ENCODE peak calls at places on chromosome 14, in nine cellular contexts. W, L, K, B, A, N, F, R and O are unnamed samples.

GRCh38 chr14:99910337-99911268 is 117.4 kb downstream of the EML1 start:
- DNase-seq in A (peak; percentile 95), K (no peak), B (no peak), W (no peak), L (no peak), N (no peak), F (no peak), R (peak; percentile 59), O (no peak)

GRCh38 chr14:91273885-91274273 is 29.4 kb upstream of the GPR68 start:
- DNase-seq in N (no peak), W (no peak), A (no peak), K (no peak), L (no peak), F (no peak), B (no peak), R (no peak), O (no peak)

GRCh38 chr14:99150236-99150635 is 121.8 kb downstream of the BCL11B start:
- DNase-seq in F (no peak), A (no peak), N (no peak), R (no peak), W (no peak), B (no peak), K (no peak), L (no peak), O (no peak)

GRCh38 chr14:36553650-36554260 is 28.7 kb downstream of the NKX2-8 start:
- DNase-seq in K (no peak), N (no peak), L (no peak), F (no peak), A (peak; percentile 51), W (peak; percentile 41), R (peak; percentile 4), B (peak; percentile 32), O (no peak)

GRCh38 chr14:103260629-103261124 is 73.4 kb upstream of the EIF5 start:
- DNase-seq in B (no peak), N (no peak), R (peak; percentile 42), W (no peak), F (no peak), L (no peak), K (peak; percentile 24), A (peak; percentile 63), O (no peak)

GRCh38 chr14:66070542-66071319 is 415.4 kb upstream of the CCDC196 start:
- DNase-seq in W (peak; percentile 35), L (no peak), N (no peak), A (no peak), R (peak; percentile 24), F (no peak), K (no peak), B (peak; percentile 76), O (peak; percentile 38)

GRCh38 chr14:104051092-104051813 is 34.2 kb upstream of the ASPG start:
- DNase-seq in W (no peak), K (no peak), L (no peak), F (no peak), A (no peak), B (no peak), R (no peak), N (no peak), O (no peak)

GRCh38 chr14:51554953-51555352 is 96.8 kb upstream of the FRMD6 start:
- DNase-seq in N (no peak), R (no peak), K (no peak), L (no peak), W (no peak), F (no peak), B (no peak), A (peak; percentile 72), O (no peak)

GRCh38 chr14:37597538-37598084 is 2.2 kb downstream of the TTC6 start:
- DNase-seq in B (no peak), A (no peak), K (no peak), L (no peak), F (no peak), N (peak; percentile 75), W (no peak), R (no peak), O (no peak)

GRCh38 chr14:37598973-37599526 is 3.6 kb downstream of the TTC6 start:
- DNase-seq in K (no peak), L (no peak), R (no peak), N (no peak), B (no peak), F (no peak), W (no peak), A (no peak), O (no peak)

GRCh38 chr14:37596790-37597189 is 1.4 kb downstream of the TTC6 start:
- DNase-seq in B (no peak), N (no peak), A (no peak), K (no peak), F (no peak), R (no peak), L (no peak), W (no peak), O (no peak)

GRCh38 chr14:37599527-37600368 is 4.3 kb downstream of the TTC6 start:
- DNase-seq in K (no peak), B (no peak), N (peak; percentile 77), A (no peak), L (no peak), F (no peak), R (no peak), W (no peak), O (no peak)

DNA sequence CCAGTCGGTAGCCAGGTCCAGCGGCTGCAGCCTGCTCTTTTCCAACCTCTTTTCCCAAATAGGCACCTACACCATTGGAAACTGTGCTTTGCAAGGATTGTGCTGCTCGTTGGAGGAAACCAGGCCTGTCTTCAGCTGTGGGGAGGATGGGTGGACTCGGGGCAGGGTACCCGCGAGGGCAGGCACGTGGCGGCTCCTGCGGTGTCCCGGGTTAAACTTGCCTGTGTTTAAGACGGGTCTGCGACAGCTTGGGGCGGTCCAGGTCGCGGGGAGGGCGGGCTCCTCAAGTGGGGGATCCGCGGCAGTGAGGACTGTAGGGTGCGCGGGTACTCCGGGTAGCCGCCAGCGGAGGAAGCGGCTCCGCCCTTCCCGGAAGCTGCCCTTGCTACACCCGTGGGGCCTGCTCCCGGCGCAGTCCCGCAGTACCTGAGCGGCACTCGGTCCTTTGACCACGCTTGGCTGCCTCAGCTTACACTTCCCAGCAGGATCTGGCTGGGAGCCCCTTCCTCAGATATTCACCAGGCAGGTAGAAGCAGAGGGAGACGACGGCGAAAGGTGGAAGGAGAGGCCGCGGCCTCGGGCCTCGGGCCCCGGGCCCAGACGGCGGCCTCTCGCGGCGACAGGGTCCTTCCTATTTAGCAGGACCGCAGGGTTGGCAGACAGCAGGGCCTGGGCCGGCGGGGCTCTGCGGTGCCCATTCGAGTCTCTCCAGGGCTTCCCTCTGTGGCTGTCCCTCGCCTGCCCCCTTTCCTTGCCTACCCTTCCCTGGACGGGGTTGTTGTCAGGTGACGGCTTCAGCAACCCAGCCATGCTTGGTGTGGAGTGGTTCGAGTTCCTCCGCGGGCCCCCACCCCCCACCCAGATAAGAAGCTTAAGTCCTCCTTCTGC is 2.9 kb downstream of the TTC6 start:
- DNase-seq in A (no peak), N (peak; percentile 60), L (no peak), F (no peak), K (no peak), B (no peak), W (no peak), R (no peak), O (no peak)
- TF ChIP-seq POLR2A in A (no peak), N (no peak), L (no peak), F (no peak), K (no peak), B (no peak), W (no peak), R (no peak), O (no peak)

GRCh38 chr14:35229084-35229483 is 63.1 kb upstream of the PSMA6 start:
- DNase-seq in L (no peak), B (no peak), W (no peak), K (no peak), F (no peak), R (no peak), A (no peak), N (no peak), O (no peak)

GRCh38 chr14:35234007-35234406 is 58.2 kb upstream of the PSMA6 start:
- DNase-seq in B (no peak), N (no peak), F (no peak), K (no peak), W (no peak), L (no peak), A (peak; percentile 54), R (no peak), O (no peak)

GRCh38 chr14:35231207-35231755 is 60.9 kb upstream of the PSMA6 start:
- DNase-seq in B (no peak), R (no peak), K (no peak), F (no peak), L (no peak), N (no peak), A (no peak), W (no peak), O (no peak)

GRCh38 chr14:35224615-35225014 is 67.6 kb upstream of the PSMA6 start:
- DNase-seq in F (no peak), B (no peak), N (no peak), R (no peak), W (no peak), A (no peak), K (no peak), L (no peak), O (no peak)

GRCh38 chr14:35229495-35230089 is 62.6 kb upstream of the PSMA6 start:
- DNase-seq in A (no peak), R (no peak), L (no peak), B (peak; percentile 14), W (no peak), K (no peak), N (no peak), F (no peak), O (no peak)
- TF ChIP-seq POLR2A in A (no peak), R (no peak), L (no peak), B (no peak), W (no peak), K (no peak), N (no peak), F (no peak), O (no peak)

GRCh38 chr14:89351958-89352404 is 65.1 kb downstream of the FOXN3 start:
- DNase-seq in B (no peak), N (no peak), F (no peak), R (no peak), K (no peak), L (no peak), W (no peak), A (no peak), O (no peak)
- TF ChIP-seq POLR2A in B (no peak), N (no peak), F (no peak), R (no peak), K (no peak), L (no peak), W (no peak), A (no peak), O (no peak)

GRCh38 chr14:47155395-47155794 is 503.8 kb upstream of the RPL10L start:
- DNase-seq in R (no peak), W (no peak), K (no peak), F (no peak), N (no peak), L (no peak), B (no peak), A (no peak), O (no peak)

GRCh38 chr14:47150267-47150666 is 498.7 kb upstream of the RPL10L start:
- DNase-seq in F (no peak), K (no peak), B (no peak), R (no peak), N (no peak), W (no peak), L (no peak), A (no peak), O (no peak)

GRCh38 chr14:47149326-47149725 is 497.7 kb upstream of the RPL10L start:
- DNase-seq in W (no peak), K (no peak), B (no peak), A (no peak), R (peak; percentile 2), F (no peak), L (no peak), N (no peak), O (no peak)

GRCh38 chr14:47148686-47149085 is 497.1 kb upstream of the RPL10L start:
- DNase-seq in R (no peak), B (no peak), F (no peak), N (no peak), W (no peak), L (no peak), A (no peak), K (no peak), O (no peak)

GRCh38 chr14:47154276-47154797 is 502.8 kb upstream of the RPL10L start:
- DNase-seq in B (no peak), F (no peak), W (no peak), A (no peak), N (no peak), R (no peak), K (no peak), L (no peak), O (no peak)
- TF ChIP-seq POLR2A in B (no peak), F (no peak), W (no peak), A (no peak), N (no peak), R (no peak), K (no peak), L (no peak), O (no peak)